ENCODE peak calls at places on chromosomes 4 and X, in four cellular contexts. N, V, Z and M are unnamed samples.

GRCh38 chr4:148843625-148844024 is 401.4 kb upstream of the NR3C2 start:
- DNase-seq in N (no peak), Z (no peak), V (no peak), M (no peak)

GRCh38 chr4:174714393-174715211 is 114.4 kb downstream of the GLRA3 start:
- DNase-seq in V (no peak), N (peak), Z (peak), M (no peak)

GRCh38 chrX:133516691-133517090 is 101.4 kb upstream of the GPC4 start:
- DNase-seq in Z (no peak), V (no peak), N (no peak), M (no peak)

GRCh38 chrX:150184487-150184886 is 178.6 kb upstream of the MAMLD1 start:
- DNase-seq in Z (no peak), N (no peak), V (no peak), M (no peak)

GRCh38 chr4:7754565-7755262 is 184.9 kb downstream of the AFAP1 start:
- DNase-seq in V (no peak), N (no peak), Z (no peak), M (no peak)

GRCh38 chr4:154528866-154529265 is 21.3 kb downstream of the PLRG1 start:
- DNase-seq in Z (no peak), V (no peak), N (no peak), M (no peak)

GRCh38 chr4:56289934-56290333 is 97.4 kb downstream of the AASDH start:
- DNase-seq in Z (no peak), N (no peak), V (no peak), M (no peak)

GRCh38 chr4:183617075-183617474 is 41.9 kb downstream of the RWDD4 start:
- DNase-seq in V (no peak), N (no peak), Z (no peak), M (no peak)

GRCh38 chr4:20019310-20020015 is 232.2 kb upstream of the SLIT2 start:
- DNase-seq in V (no peak), N (no peak), Z (peak), M (no peak)

GRCh38 chr4:48944659-48945290 is 38.2 kb upstream of the OCIAD2 start:
- DNase-seq in V (no peak), Z (peak), N (peak), M (peak)

GRCh38 chr4:165369522-165369921 is 9.3 kb upstream of the CPE start:
- DNase-seq in N (no peak), Z (no peak), V (no peak), M (no peak)

GRCh38 chr4:167028976-167029375 is 205.3 kb downstream of the SPOCK3 start:
- DNase-seq in V (no peak), N (no peak), Z (no peak), M (no peak)

GRCh38 chr4:40621592-40622512 is 7.8 kb downstream of the RBM47 start:
- DNase-seq in V (peak), N (no peak), Z (peak), M (no peak)

GRCh38 chr4:126957555-126958440 is 675.0 kb upstream of the INTU start:
- DNase-seq in V (no peak), N (no peak), Z (no peak), M (no peak)

GRCh38 chr4:177118596-177118995 is 191.1 kb upstream of the NEIL3 start:
- DNase-seq in V (peak), N (no peak), Z (peak), M (no peak)

GRCh38 chr4:114180481-114180880 is 201.0 kb upstream of the ARSJ start:
- DNase-seq in N (peak), V (peak), Z (peak), M (peak)

GRCh38 chrX:17595456-17596035 is 141.7 kb upstream of the SCML1 start:
- DNase-seq in V (no peak), Z (peak), N (no peak), M (no peak)

GRCh38 chr4:18110099-18110498 is 88.5 kb upstream of the LCORL start:
- DNase-seq in V (no peak), Z (no peak), N (no peak), M (no peak)

GRCh38 chrX:110317079-110317819 is 636 bp downstream of the AMMECR1 start:
- DNase-seq in V (no peak), Z (no peak), N (peak), M (no peak)

GRCh38 chr4:152540293-152540674 is 4.4 kb upstream of the FBXW7 start:
- DNase-seq in V (no peak), Z (no peak), N (peak), M (no peak)

GRCh38 chrX:49053223-49054072 is 5.4 kb upstream of the CCDC120 start:
- DNase-seq in Z (peak), N (peak), V (no peak), M (peak)

GRCh38 chr4:103036169-103036568 is 16.7 kb upstream of the SLC9B1 start:
- DNase-seq in V (no peak), N (no peak), Z (no peak), M (no peak)

GRCh38 chr4:149311076-149311475 is 504.6 kb downstream of the IQCM start:
- DNase-seq in N (no peak), Z (peak), V (peak), M (no peak)

GRCh38 chrX:115344885-115345653 is 55.6 kb downstream of the LUZP4 start:
- DNase-seq in V (peak), Z (peak), N (peak), M (no peak)

GRCh38 chr4:91914176-91914804 is 389.5 kb upstream of the GRID2 start:
- DNase-seq in Z (no peak), V (no peak), N (no peak), M (no peak)

GRCh38 chr4:79913581-79913980 is 159.4 kb downstream of the ANTXR2 start:
- DNase-seq in N (no peak), V (peak), Z (peak), M (no peak)

GRCh38 chr4:142408003-142408441 is 438.1 kb downstream of the INPP4B start:
- DNase-seq in N (no peak), Z (peak), V (peak), M (no peak)

GRCh38 chrX:39518451-39519212 is 579.1 kb downstream of the BCOR start:
- DNase-seq in V (no peak), Z (no peak), N (no peak), M (no peak)

GRCh38 chr4:110705440-110705782 is 82.5 kb upstream of the PITX2 start:
- DNase-seq in N (no peak), V (no peak), Z (no peak), M (no peak)

GRCh38 chr4:8157944-8158709 is 486 bp downstream of the ABLIM2 start:
- DNase-seq in V (no peak), Z (no peak), N (no peak), M (no peak)

GRCh38 chrX:1291110-1291740 is 22.6 kb downstream of the CSF2RA start:
- DNase-seq in N (no peak), Z (no peak), V (no peak), M (no peak)

GRCh38 chr4:82739292-82740190 is 59.1 kb downstream of the SCD5 start:
- DNase-seq in Z (peak), N (peak), V (no peak), M (peak)

GRCh38 chr4:99104153-99104552 is 15.6 kb upstream of the ADH5 start:
- DNase-seq in Z (no peak), N (no peak), V (no peak), M (no peak)

GRCh38 chr4:98506462-98507132 is 151.8 kb downstream of the TSPAN5 start:
- DNase-seq in N (no peak), Z (no peak), V (no peak), M (no peak)

GRCh38 chr4:8912089-8912455 is 40.4 kb upstream of the HMX1 start:
- DNase-seq in V (no peak), Z (no peak), N (no peak), M (no peak)

GRCh38 chr4:183807420-183808101 is 97.5 kb upstream of the STOX2 start:
- DNase-seq in V (no peak), Z (peak), N (no peak), M (no peak)

GRCh38 chr4:75101906-75102888 is 169.3 kb downstream of the PARM1 start:
- DNase-seq in Z (no peak), N (no peak), V (no peak), M (no peak)

GRCh38 chr4:7769936-7770674 is 169.6 kb downstream of the AFAP1 start:
- DNase-seq in N (no peak), Z (no peak), V (no peak), M (no peak)

GRCh38 chr4:41329361-41329760 is 72.6 kb downstream of the UCHL1 start:
- DNase-seq in V (no peak), Z (no peak), N (no peak), M (no peak)